ENCODE peak calls at places on chromosomes 12 and 14, in four cellular contexts. One of them, this sample, is unnamed. For H3K4me1, the result is how much of the 10 kb centered on the place peaks cover.

GRCh38 chr14:73428354-73428824 is 30.0 kb downstream of the NUMB start:
- DNase-seq in A673: no peak
- DNase-seq in adrenal gland: no peak
- DNase-seq in psoas muscle: no peak
- DNase-seq in this sample: no peak

GRCh38 chr14:67943947-67944346 is 124.4 kb downstream of the RAD51B start:
- DNase-seq in A673: peak
- DNase-seq in adrenal gland: peak
- DNase-seq in psoas muscle: no peak
- DNase-seq in this sample: peak

GRCh38 chr12:24681570-24681969 is 267.3 kb downstream of the BCAT1 start:
- DNase-seq in A673: no peak
- DNase-seq in adrenal gland: no peak
- DNase-seq in psoas muscle: no peak
- DNase-seq in this sample: no peak

GRCh38 chr12:67042697-67043131 is 226.4 kb upstream of the CAND1 start:
- DNase-seq in A673: peak
- DNase-seq in adrenal gland: peak
- DNase-seq in psoas muscle: no peak
- DNase-seq in this sample: no peak

GRCh38 chr14:35695647-35696046 is 113.4 kb downstream of the RALGAPA1 start:
- DNase-seq in A673: no peak
- DNase-seq in adrenal gland: no peak
- DNase-seq in psoas muscle: no peak
- DNase-seq in this sample: no peak

GRCh38 chr12:47741340-47741703 is 16.0 kb upstream of the ENDOU start:
- DNase-seq in A673: peak
- DNase-seq in adrenal gland: peak
- DNase-seq in psoas muscle: peak
- DNase-seq in this sample: peak

GRCh38 chr12:100234166-100234565 is 32.7 kb downstream of the DEPDC4 start:
- DNase-seq in A673: no peak
- DNase-seq in adrenal gland: peak
- DNase-seq in psoas muscle: no peak
- DNase-seq in this sample: no peak

GRCh38 chr12:122747224-122748175 is 5.1 kb upstream of the DENR start:
- DNase-seq in A673: no peak
- DNase-seq in adrenal gland: no peak
- DNase-seq in psoas muscle: no peak
- DNase-seq in this sample: no peak

GRCh38 chr14:65237023-65237814 is 134.9 kb upstream of the MAX start:
- DNase-seq in A673: no peak
- DNase-seq in adrenal gland: peak
- DNase-seq in psoas muscle: no peak
- DNase-seq in this sample: no peak

GRCh38 chr12:1314523-1314922 is 279.9 kb downstream of the FBXL14 start:
- DNase-seq in A673: no peak
- DNase-seq in adrenal gland: no peak
- DNase-seq in psoas muscle: no peak
- DNase-seq in this sample: no peak

GRCh38 chr12:120100630-120101029 is 15.9 kb downstream of the RAB35 start:
- DNase-seq in A673: no peak
- DNase-seq in adrenal gland: peak
- DNase-seq in psoas muscle: peak
- DNase-seq in this sample: peak

GRCh38 chr14:31505411-31505810 is 17.6 kb upstream of the GPR33 start:
- DNase-seq in A673: no peak
- DNase-seq in adrenal gland: no peak
- DNase-seq in psoas muscle: no peak
- DNase-seq in this sample: no peak

GRCh38 chr14:22973217-22974032 is 8.9 kb downstream of the AJUBA start:
- DNase-seq in A673: peak
- DNase-seq in adrenal gland: peak
- DNase-seq in psoas muscle: no peak
- DNase-seq in this sample: no peak

GRCh38 chr14:61190341-61190740 is 90.8 kb downstream of the TMEM30B start:
- DNase-seq in A673: no peak
- DNase-seq in adrenal gland: no peak
- DNase-seq in psoas muscle: no peak
- DNase-seq in this sample: no peak

GRCh38 chr12:101901782-101902181 is 24.4 kb downstream of the DRAM1 start:
- DNase-seq in A673: no peak
- DNase-seq in adrenal gland: no peak
- DNase-seq in psoas muscle: no peak
- DNase-seq in this sample: no peak

GRCh38 chr14:61489932-61490331 is 168.6 kb downstream of the PRKCH start:
- DNase-seq in A673: no peak
- DNase-seq in adrenal gland: peak
- DNase-seq in psoas muscle: peak
- DNase-seq in this sample: peak

GRCh38 chr14:23930742-23931141 is 22.8 kb upstream of the DHRS4 start:
- DNase-seq in A673: no peak
- DNase-seq in adrenal gland: no peak
- DNase-seq in psoas muscle: no peak
- DNase-seq in this sample: no peak

GRCh38 chr12:58919271-58920101 is 818 bp downstream of the LRIG3 start:
- DNase-seq in A673: peak
- DNase-seq in adrenal gland: peak
- DNase-seq in psoas muscle: no peak
- DNase-seq in this sample: peak

GRCh38 chr12:92138144-92138543 is 7.5 kb downstream of the BTG1 start:
- DNase-seq in A673: no peak
- DNase-seq in adrenal gland: no peak
- DNase-seq in psoas muscle: no peak
- DNase-seq in this sample: no peak
- H3K4me1 ChIP-seq in A673: half or more
- H3K4me1 ChIP-seq in adrenal gland: under half
- H3K4me1 ChIP-seq in psoas muscle: half or more
- H3K4me1 ChIP-seq in this sample: half or more

GRCh38 chr14:104678901-104679705 is 10.3 kb upstream of the INF2 start:
- DNase-seq in A673: no peak
- DNase-seq in adrenal gland: no peak
- DNase-seq in psoas muscle: no peak
- DNase-seq in this sample: no peak

GRCh38 chr14:104677506-104678332 is 11.7 kb upstream of the INF2 start:
- DNase-seq in A673: peak
- DNase-seq in adrenal gland: peak
- DNase-seq in psoas muscle: peak
- DNase-seq in this sample: peak

GRCh38 chr14:104676694-104677505 is 12.5 kb upstream of the INF2 start:
- DNase-seq in A673: no peak
- DNase-seq in adrenal gland: peak
- DNase-seq in psoas muscle: peak
- DNase-seq in this sample: no peak

GRCh38 chr14:104680056-104680805 is 9.2 kb upstream of the INF2 start:
- DNase-seq in A673: peak
- DNase-seq in adrenal gland: peak
- DNase-seq in psoas muscle: peak
- DNase-seq in this sample: no peak

DNA sequence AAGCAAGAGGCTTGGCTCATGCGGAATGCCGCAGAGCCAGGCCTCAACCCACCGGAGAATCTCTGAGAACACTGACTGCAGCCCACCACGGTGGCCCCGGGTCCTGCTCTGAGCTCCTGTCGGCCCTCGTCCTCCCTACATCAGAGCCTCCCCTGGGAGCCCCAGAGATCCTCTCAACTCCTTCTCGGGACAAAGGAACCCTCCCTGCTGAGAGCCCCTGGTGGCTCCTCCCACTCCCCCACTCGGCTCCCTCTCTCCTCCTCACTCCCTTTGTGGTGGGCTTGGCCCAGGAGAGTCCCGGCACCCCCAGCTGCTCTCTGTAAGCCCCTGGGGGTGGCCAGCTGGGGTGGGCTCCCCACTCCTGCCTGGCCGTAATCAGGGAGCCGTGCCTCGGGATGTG is 11.1 kb upstream of the INF2 start:
- DNase-seq in A673: peak
- DNase-seq in adrenal gland: no peak
- DNase-seq in psoas muscle: no peak
- DNase-seq in this sample: no peak
- H3K4me1 ChIP-seq in A673: half or more
- H3K4me1 ChIP-seq in adrenal gland: under half
- H3K4me1 ChIP-seq in psoas muscle: under half
- H3K4me1 ChIP-seq in this sample: under half

DNA sequence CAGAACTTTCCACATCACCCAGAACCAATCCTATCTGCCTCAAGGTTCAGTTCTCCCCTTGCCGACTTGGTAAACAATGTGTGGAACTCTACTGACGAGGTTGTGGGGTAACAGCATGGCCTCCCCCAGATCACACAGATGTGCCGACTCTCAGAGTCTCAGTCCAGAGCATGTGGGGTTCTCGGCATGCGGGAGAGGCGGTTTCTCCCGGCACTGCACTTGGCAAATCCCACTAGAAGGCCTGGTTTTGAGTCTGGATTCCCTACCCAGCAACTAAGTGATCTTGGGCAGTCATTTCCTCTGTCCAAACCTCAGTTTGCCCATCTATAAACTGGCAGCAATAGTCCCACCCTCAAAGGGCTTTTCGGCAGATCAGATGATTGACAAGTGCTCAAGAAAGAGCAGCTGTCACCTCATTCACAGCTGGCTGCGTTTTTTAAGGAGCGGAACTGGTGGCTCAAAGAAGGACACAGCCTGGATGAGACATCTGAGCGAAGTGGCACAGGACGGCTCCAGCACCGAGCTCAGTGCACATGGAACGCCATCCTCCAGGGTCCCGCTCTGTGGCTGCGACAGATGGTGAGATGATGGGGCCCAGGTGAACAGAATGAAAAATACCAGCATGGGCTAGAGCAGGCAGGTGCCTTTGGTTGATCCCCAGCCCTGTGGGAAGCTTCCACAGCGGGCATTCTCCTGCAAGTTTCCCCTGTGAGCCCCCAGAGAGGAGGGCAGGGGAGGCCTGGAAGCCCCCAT is 7.3 kb downstream of the TESC start:
- DNase-seq in A673: no peak
- DNase-seq in adrenal gland: no peak
- DNase-seq in psoas muscle: no peak
- DNase-seq in this sample: no peak
- H3K4me1 ChIP-seq in A673: under half
- H3K4me1 ChIP-seq in adrenal gland: under half
- H3K4me1 ChIP-seq in psoas muscle: under half
- H3K4me1 ChIP-seq in this sample: under half

GRCh38 chr12:11771356-11771755 is 121.9 kb downstream of the ETV6 start:
- DNase-seq in A673: no peak
- DNase-seq in adrenal gland: no peak
- DNase-seq in psoas muscle: no peak
- DNase-seq in this sample: no peak

GRCh38 chr12:11771895-11772502 is 122.5 kb downstream of the ETV6 start:
- DNase-seq in A673: no peak
- DNase-seq in adrenal gland: no peak
- DNase-seq in psoas muscle: no peak
- DNase-seq in this sample: no peak

GRCh38 chr12:11768233-11768965 is 118.9 kb downstream of the ETV6 start:
- DNase-seq in A673: no peak
- DNase-seq in adrenal gland: no peak
- DNase-seq in psoas muscle: no peak
- DNase-seq in this sample: no peak

GRCh38 chr12:11767029-11767724 is 117.7 kb downstream of the ETV6 start:
- DNase-seq in A673: no peak
- DNase-seq in adrenal gland: no peak
- DNase-seq in psoas muscle: no peak
- DNase-seq in this sample: no peak

DNA sequence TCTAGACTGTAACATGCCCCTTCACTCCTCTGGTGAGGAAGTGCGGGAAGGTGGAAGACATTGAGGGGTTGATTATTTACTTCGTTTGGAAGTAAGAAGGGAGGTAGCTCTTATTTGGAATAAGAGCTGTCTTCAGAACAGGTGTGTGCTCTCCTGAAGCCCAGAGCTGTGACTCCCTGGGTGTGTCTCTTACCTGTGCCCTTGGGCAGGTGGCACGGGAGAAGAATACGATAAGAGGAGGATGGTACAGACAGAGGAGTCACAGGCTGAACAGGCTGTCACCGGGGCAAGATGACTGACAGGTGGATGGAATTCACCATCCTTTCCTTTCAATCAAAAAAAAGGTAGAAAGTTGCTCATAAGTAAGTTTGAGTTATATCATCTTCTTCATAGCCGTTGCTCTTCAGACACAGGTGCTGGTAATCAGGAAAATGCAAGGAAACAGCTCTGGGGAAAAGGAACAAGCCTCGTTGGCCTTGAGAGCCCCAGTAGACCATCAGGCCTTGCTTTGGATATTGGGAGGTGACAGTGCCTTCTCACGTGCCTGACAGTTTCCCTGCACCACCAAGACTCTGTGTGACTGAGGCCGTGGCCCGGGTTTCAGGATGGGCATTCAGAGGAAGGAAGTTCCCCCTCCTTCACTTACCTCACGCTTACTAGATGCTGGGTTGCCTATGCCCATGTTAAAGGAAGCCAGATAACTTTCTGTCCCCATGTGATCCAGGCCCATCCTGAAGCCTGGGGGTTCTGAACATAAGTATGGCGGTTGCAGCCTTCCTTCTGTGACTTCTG is 120.4 kb downstream of the ETV6 start:
- DNase-seq in A673: no peak
- DNase-seq in adrenal gland: no peak
- DNase-seq in psoas muscle: no peak
- DNase-seq in this sample: no peak
- H3K4me1 ChIP-seq in A673: under half
- H3K4me1 ChIP-seq in adrenal gland: under half
- H3K4me1 ChIP-seq in psoas muscle: under half
- H3K4me1 ChIP-seq in this sample: under half

DNA sequence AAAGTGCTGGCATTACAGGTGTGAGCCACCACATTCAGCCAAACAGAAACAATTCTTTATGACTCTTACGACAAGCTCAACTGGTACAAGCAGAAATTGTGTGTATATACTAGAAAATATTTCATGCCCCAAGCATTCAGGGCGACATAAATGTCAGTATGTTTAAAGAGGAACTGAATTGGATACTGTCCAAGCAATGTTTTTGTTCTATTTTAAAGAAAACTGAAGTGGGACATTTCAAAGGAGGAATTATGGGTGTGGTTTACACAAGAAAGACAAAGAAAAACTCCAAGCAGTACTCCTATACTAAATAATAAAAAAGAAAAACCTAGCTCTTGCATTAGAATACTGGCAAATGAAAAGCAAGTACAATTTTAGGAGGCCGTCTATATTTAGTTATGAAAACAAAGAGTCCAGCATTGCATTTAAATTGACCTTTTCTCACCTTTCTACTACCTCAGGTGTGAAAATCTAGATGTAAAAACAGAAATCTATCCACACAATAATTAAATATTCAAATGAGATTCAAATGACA is 48.9 kb downstream of the PPP1R12A start:
- DNase-seq in A673: no peak
- DNase-seq in adrenal gland: no peak
- DNase-seq in psoas muscle: no peak
- DNase-seq in this sample: no peak
- H3K4me1 ChIP-seq in A673: under half
- H3K4me1 ChIP-seq in adrenal gland: under half
- H3K4me1 ChIP-seq in psoas muscle: half or more
- H3K4me1 ChIP-seq in this sample: under half

GRCh38 chr12:27814851-27815591 is 35.0 kb upstream of the MANSC4 start:
- DNase-seq in A673: no peak
- DNase-seq in adrenal gland: no peak
- DNase-seq in psoas muscle: no peak
- DNase-seq in this sample: no peak
- H3K4me1 ChIP-seq in A673: under half
- H3K4me1 ChIP-seq in adrenal gland: under half
- H3K4me1 ChIP-seq in psoas muscle: under half
- H3K4me1 ChIP-seq in this sample: under half